ENCODE peak calls at places on chromosomes 4 and X, in six cellular contexts. Z is amygdala, K is pancreas, V is GM10248, M is aorta, H is astrocyte. U is an unnamed sample.

GRCh38 chr4:173521474-173522159 is 8.4 kb downstream of the HAND2 start:
- DNase-seq in Z (no peak), K (no peak), V (no peak), M (no peak), H (no peak), U (no peak)

GRCh38 chr4:3817561-3817960 is 51.4 kb downstream of the ADRA2C start:
- DNase-seq in Z (no peak), K (no peak), V (no peak), M (peak), H (no peak), U (no peak)

GRCh38 chr4:68365068-68365467 is 15.2 kb upstream of the YTHDC1 start:
- DNase-seq in Z (no peak), K (no peak), V (no peak), M (no peak), H (no peak), U (no peak)

GRCh38 chr4:2071912-2072867 is 13.1 kb downstream of the NAT8L start:
- DNase-seq in Z (peak), K (peak), V (no peak), M (no peak), H (no peak), U (peak)

GRCh38 chr4:184750926-184751584 is 17.2 kb upstream of the CENPU start:
- DNase-seq in Z (no peak), K (no peak), V (no peak), M (no peak), H (peak), U (no peak)

GRCh38 chr4:139279723-139280620 is at the start of gene MGARP:
- DNase-seq in Z (peak), K (no peak), V (peak), M (peak), H (peak), U (peak)

GRCh38 chrX:6644411-6644810 is 109.5 kb upstream of the VCX3A start:
- DNase-seq in Z (no peak), K (no peak), V (no peak), M (no peak), H (no peak), U (no peak)

GRCh38 chr4:139815646-139816601 is 150.3 kb downstream of the MGST2 start:
- DNase-seq in Z (no peak), K (no peak), V (no peak), M (peak), H (peak), U (no peak)

GRCh38 chr4:62487016-62487415 is 1286.9 kb downstream of the ADGRL3 start:
- DNase-seq in Z (no peak), K (no peak), V (no peak), M (no peak), H (no peak), U (no peak)

GRCh38 chr4:27327421-27328181 is 467.0 kb downstream of the STIM2 start:
- DNase-seq in Z (no peak), K (no peak), V (no peak), M (no peak), H (no peak), U (no peak)

GRCh38 chrX:39162322-39162721 is 361.1 kb downstream of the MID1IP1 start:
- DNase-seq in Z (no peak), K (no peak), V (peak), M (no peak), H (no peak), U (no peak)

GRCh38 chr4:146975535-146975934 is 29.9 kb upstream of the TTC29 start:
- DNase-seq in Z (no peak), K (no peak), V (no peak), M (no peak), H (no peak), U (no peak)

GRCh38 chrX:41198410-41198809 is 113.2 kb downstream of the USP9X start:
- DNase-seq in Z (no peak), K (no peak), V (no peak), M (no peak), H (no peak), U (no peak)

GRCh38 chr4:144647095-144647959 is 1.4 kb downstream of the HHIP start:
- DNase-seq in Z (peak), K (no peak), V (no peak), M (no peak), H (peak), U (no peak)

GRCh38 chrX:40962793-40963407 is 122.3 kb upstream of the USP9X start:
- DNase-seq in Z (no peak), K (no peak), V (no peak), M (no peak), H (no peak), U (no peak)

GRCh38 chr4:140691369-140691768 is 64.8 kb downstream of the TBC1D9 start:
- DNase-seq in Z (no peak), K (no peak), V (no peak), M (no peak), H (peak), U (no peak)

GRCh38 chrX:120269379-120270035 is 18.9 kb downstream of the ZBTB33 start:
- DNase-seq in Z (no peak), K (no peak), V (no peak), M (no peak), H (no peak), U (no peak)

GRCh38 chr4:102868153-102868781 is 525 bp upstream of the CISD2 start:
- DNase-seq in Z (no peak), K (no peak), V (no peak), M (peak), H (no peak), U (no peak)

GRCh38 chr4:181860157-181860556 is 383.0 kb upstream of the TENM3 start:
- DNase-seq in Z (no peak), K (no peak), V (no peak), M (no peak), H (peak), U (no peak)

GRCh38 chrX:38225093-38225492 is 4.4 kb upstream of the SRPX start:
- DNase-seq in Z (no peak), K (no peak), V (no peak), M (no peak), H (no peak), U (no peak)

GRCh38 chrX:17732138-17732783 is 5.0 kb upstream of the SCML1 start:
- DNase-seq in Z (no peak), K (no peak), V (no peak), M (peak), H (no peak), U (no peak)

GRCh38 chr4:139913398-139913990 is 240.5 kb downstream of the MAML3 start:
- DNase-seq in Z (no peak), K (peak), V (no peak), M (no peak), H (peak), U (no peak)

GRCh38 chrX:22278375-22278774 is 5.7 kb downstream of the CBLL2 start:
- DNase-seq in Z (no peak), K (no peak), V (no peak), M (no peak), H (no peak), U (no peak)

GRCh38 chr4:179145746-179146530 is 1703.7 kb upstream of the AGA start:
- DNase-seq in Z (no peak), K (no peak), V (no peak), M (no peak), H (peak), U (no peak)

GRCh38 chr4:67106846-67107467 is 438.3 kb downstream of the CENPC start:
- DNase-seq in Z (no peak), K (no peak), V (no peak), M (no peak), H (no peak), U (no peak)

GRCh38 chr4:2852481-2852881 is 8.8 kb downstream of the ADD1 start:
- DNase-seq in Z (no peak), K (no peak), V (peak), M (no peak), H (no peak), U (no peak)

GRCh38 chr4:23401572-23401971 is 488.3 kb downstream of the PPARGC1A start:
- DNase-seq in Z (no peak), K (no peak), V (no peak), M (no peak), H (peak), U (no peak)

GRCh38 chr4:7067523-7068278 is at the start of gene GRPEL1:
- DNase-seq in Z (peak), K (peak), V (peak), M (peak), H (peak), U (peak)

GRCh38 chr4:95388911-95389310 is 159.9 kb downstream of the UNC5C start:
- DNase-seq in Z (no peak), K (no peak), V (no peak), M (no peak), H (peak), U (no peak)

GRCh38 chrX:2819345-2820130 is 9.2 kb upstream of the GYG2 start:
- DNase-seq in Z (no peak), K (no peak), V (peak), M (no peak), H (no peak), U (no peak)